ENCODE peak calls at places on chromosome 11, in seven cellular contexts. C, Z, W, J, E, I and Y are unnamed samples.

GRCh38 chr11:44286268-44286880 is 23.6 kb downstream of the ALX4 start:
- DNase-seq in C (peak; percentile 87), Z (peak; percentile 70), W (peak; percentile 36), J (no peak), E (peak; percentile 31), I (peak; percentile 33), Y (peak; percentile 59)

GRCh38 chr11:33594188-33594587 is 106.4 kb downstream of the C11orf91 start:
- DNase-seq in C (no peak), Z (no peak), W (no peak), J (no peak), E (no peak), I (no peak), Y (no peak)

GRCh38 chr11:123510579-123510905 is 80.5 kb downstream of the GRAMD1B start:
- DNase-seq in C (no peak), Z (no peak), W (no peak), J (no peak), E (no peak), I (no peak), Y (no peak)

GRCh38 chr11:86182976-86183584 is 61.5 kb upstream of the EED start:
- DNase-seq in C (no peak), Z (peak; percentile 83), W (no peak), J (no peak), E (peak; percentile 41), I (peak; percentile 64), Y (peak; percentile 53)

GRCh38 chr11:3231851-3232744 is at the start of gene MRGPRE:
- DNase-seq in C (peak; percentile 73), Z (no peak), W (no peak), J (no peak), E (no peak), I (no peak), Y (peak; percentile 46)

GRCh38 chr11:114773541-114774338 is 95.4 kb downstream of the NXPE2 start:
- DNase-seq in C (no peak), Z (no peak), W (no peak), J (no peak), E (no peak), I (no peak), Y (no peak)

GRCh38 chr11:113477321-113477720 is 2.1 kb upstream of the DRD2 start:
- DNase-seq in C (no peak), Z (no peak), W (no peak), J (no peak), E (no peak), I (no peak), Y (no peak)

GRCh38 chr11:60321051-60321450 is 6.0 kb upstream of the MS4A6E start:
- DNase-seq in C (no peak), Z (no peak), W (no peak), J (no peak), E (no peak), I (no peak), Y (no peak)

GRCh38 chr11:108886608-108887007 is 221.7 kb downstream of the DDX10 start:
- DNase-seq in C (no peak), Z (peak; percentile 61), W (no peak), J (no peak), E (peak; percentile 77), I (no peak), Y (no peak)

GRCh38 chr11:126482586-126483108 is 127.2 kb downstream of the ST3GAL4 start:
- DNase-seq in C (peak; percentile 62), Z (no peak), W (no peak), J (peak; percentile 22), E (no peak), I (no peak), Y (no peak)

GRCh38 chr11:32448232-32448631 is 12.9 kb upstream of the WT1 start:
- DNase-seq in C (no peak), Z (peak; percentile 74), W (no peak), J (no peak), E (no peak), I (no peak), Y (no peak)

GRCh38 chr11:74641905-74642304 is 49.5 kb downstream of the POLD3 start:
- DNase-seq in C (no peak), Z (no peak), W (peak; percentile 9), J (no peak), E (no peak), I (no peak), Y (no peak)

GRCh38 chr11:128551641-128552335 is 35.6 kb downstream of the ETS1 start:
- DNase-seq in C (no peak), Z (peak; percentile 35), W (no peak), J (no peak), E (no peak), I (no peak), Y (no peak)

GRCh38 chr11:106159846-106160245 is 82.4 kb downstream of the AASDHPPT start:
- DNase-seq in C (no peak), Z (no peak), W (no peak), J (no peak), E (peak; percentile 4), I (no peak), Y (no peak)

GRCh38 chr11:103920449-103920848 is 116.0 kb upstream of the DDI1 start:
- DNase-seq in C (no peak), Z (no peak), W (no peak), J (no peak), E (peak; percentile 56), I (no peak), Y (no peak)

GRCh38 chr11:46669606-46670243 is 30.7 kb downstream of the ARHGAP1 start:
- DNase-seq in C (no peak), Z (peak; percentile 7), W (no peak), J (peak; percentile 18), E (no peak), I (no peak), Y (no peak)

GRCh38 chr11:79018371-79018849 is 422.4 kb downstream of the TENM4 start:
- DNase-seq in C (no peak), Z (peak; percentile 89), W (no peak), J (no peak), E (peak; percentile 97), I (no peak), Y (no peak)

GRCh38 chr11:64933213-64933934 is 2.3 kb downstream of the GPHA2 start:
- DNase-seq in C (no peak), Z (no peak), W (no peak), J (peak; percentile 36), E (no peak), I (no peak), Y (no peak)

GRCh38 chr11:64930346-64930745 is 5.3 kb downstream of the GPHA2 start:
- DNase-seq in C (no peak), Z (no peak), W (no peak), J (peak; percentile 55), E (no peak), I (no peak), Y (no peak)

GRCh38 chr11:64932324-64932723 is 3.4 kb downstream of the GPHA2 start:
- DNase-seq in C (no peak), Z (no peak), W (no peak), J (no peak), E (no peak), I (no peak), Y (no peak)

GRCh38 chr11:64929625-64930024 is 5.1 kb downstream of the PPP2R5B start:
- DNase-seq in C (no peak), Z (no peak), W (no peak), J (no peak), E (no peak), I (no peak), Y (no peak)

DNA sequence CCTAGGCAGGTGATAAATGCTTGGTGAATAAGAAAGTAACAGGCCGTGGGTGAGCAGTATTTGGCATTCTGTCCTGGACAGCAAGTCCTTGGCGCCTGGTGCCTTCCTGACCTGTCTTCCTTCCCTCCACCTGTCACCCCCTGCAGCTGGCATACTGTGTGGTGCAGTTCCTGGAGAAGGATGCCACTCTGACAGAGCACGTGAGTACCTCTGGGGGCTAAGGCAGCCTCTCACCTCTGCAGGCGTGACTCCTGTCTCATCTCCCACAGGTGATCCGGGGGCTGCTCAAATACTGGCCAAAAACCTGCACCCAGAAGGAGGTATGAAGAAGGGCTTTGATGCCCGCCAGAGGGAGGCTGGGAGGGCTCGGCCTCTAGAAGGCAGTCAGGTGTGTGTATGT is 4.4 kb downstream of the GPHA2 start:
- DNase-seq in C (no peak), Z (no peak), W (no peak), J (peak; percentile 40), E (no peak), I (no peak), Y (no peak)
- H3K36me3 ChIP-seq in C (peaks cover 54% of the 10 kb centered on the region), Z (peaks cover 10% of the 10 kb centered on the region), W (peaks cover 9% of the 10 kb centered on the region), J (peaks cover 53% of the 10 kb centered on the region), E (peaks cover 21% of the 10 kb centered on the region), I (peaks cover 8% of the 10 kb centered on the region), Y (peaks cover 77% of the 10 kb centered on the region)

GRCh38 chr11:84719935-84720577 is 907.1 kb downstream of the DLG2 start:
- DNase-seq in C (peak; percentile 76), Z (no peak), W (no peak), J (no peak), E (no peak), I (peak; percentile 17), Y (peak; percentile 31)

DNA sequence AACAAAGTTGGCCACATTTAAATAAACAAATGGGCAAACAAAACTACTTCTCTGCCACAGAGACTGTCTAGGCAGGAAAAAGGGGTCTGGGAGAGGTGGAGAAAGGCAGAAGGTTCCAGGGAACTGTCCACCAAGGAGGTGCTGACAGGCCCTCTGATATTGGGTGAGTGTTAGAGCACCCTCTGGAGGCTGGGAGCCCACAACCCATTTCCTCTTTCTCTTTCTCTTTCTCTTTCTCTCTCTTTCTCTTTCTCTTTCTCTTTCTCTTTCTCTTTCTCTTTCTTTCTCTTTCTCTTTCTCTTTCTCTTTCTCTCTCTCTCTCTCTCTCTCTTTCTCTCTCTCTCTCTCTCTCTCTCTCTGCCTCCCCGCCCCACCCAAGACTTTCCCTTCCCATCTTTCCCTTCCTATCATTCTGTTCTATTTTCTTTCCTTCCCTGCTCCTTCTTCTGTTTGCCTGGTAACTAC is 912.8 kb downstream of the DLG2 start:
- DNase-seq in C (peak; percentile 16), Z (peak; percentile 83), W (peak; percentile 75), J (no peak), E (peak; percentile 20), I (peak; percentile 76), Y (peak; percentile 50)
- TF ChIP-seq CTCF in C (no peak), Z (peak; percentile 78), W (peak; percentile 89), J (no peak), E (peak; percentile 52), I (peak; percentile 35), Y (no peak)

DNA sequence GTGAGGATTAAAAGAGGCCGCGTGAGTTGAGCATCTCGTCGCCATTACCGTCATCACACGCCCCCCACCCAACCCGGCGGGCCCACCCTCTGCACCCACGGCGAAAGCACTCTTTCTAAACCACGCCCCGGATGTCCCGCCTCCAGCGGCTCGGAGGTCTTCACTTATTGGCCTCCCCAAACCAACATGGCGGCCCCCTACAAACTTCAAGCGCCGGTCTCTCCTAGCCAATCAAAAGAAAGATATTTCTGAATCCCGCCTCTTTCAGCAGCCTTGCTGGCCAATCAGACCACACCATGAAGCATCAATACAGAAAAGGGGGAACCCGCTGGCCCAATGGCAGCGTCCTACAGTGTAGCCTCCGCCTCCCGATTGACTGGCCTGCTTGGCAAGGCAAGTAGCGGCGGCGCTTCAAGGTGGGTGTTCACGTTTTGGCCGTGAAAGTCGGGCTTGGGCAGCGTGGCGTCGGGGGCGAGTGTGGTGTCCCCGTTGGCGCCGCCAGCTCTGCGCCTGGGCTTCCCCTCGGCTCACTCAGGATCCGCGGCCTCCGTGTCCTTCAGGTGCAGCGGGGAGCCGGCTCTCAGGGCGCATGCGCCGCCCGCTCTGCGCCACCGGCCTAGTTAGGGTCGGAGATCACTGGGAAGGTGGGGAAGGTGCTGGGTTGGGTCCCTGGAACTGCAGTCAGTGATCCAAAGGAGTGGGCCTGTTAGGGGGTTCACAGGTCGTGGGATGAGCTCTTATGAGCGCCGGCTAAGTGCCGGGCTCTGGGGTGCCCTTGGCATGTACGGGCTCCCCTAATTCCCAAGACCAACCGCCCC is at the start of gene NDUFS8:
- DNase-seq in C (peak; percentile 98), Z (peak; percentile 100), W (peak; percentile 98), J (peak; percentile 98), E (peak; percentile 97), I (peak; percentile 98), Y (peak; percentile 97)
- H3K36me3 ChIP-seq in C (peaks cover 15% of the 10 kb centered on the region), Z (peaks cover 8% of the 10 kb centered on the region), W (no peaks in the 10 kb centered on the region), J (peaks cover 32% of the 10 kb centered on the region), E (no peaks in the 10 kb centered on the region), I (no peaks in the 10 kb centered on the region), Y (peaks cover 53% of the 10 kb centered on the region)

GRCh38 chr11:91041626-91042025 is 818.8 kb upstream of the CHORDC1 start:
- DNase-seq in C (no peak), Z (peak; percentile 34), W (no peak), J (no peak), E (no peak), I (no peak), Y (no peak)
- TF ChIP-seq CTCF in C (no peak), Z (peak; percentile 57), W (no peak), J (peak; percentile 6), E (no peak), I (no peak), Y (no peak)